ENCODE peak calls at places on chromosomes 16 and 17, in four cellular contexts. Q is mucosa of descending colon, O is midbrain, D is AG08396. M is an unnamed sample.

GRCh38 chr17:77370536-77370935 is 229.8 kb downstream of the SEC14L1 start:
- DNase-seq in Q (peak), O (no peak), D (no peak), M (no peak)

GRCh38 chr16:54655171-54655590 is 275.5 kb upstream of the IRX5 start:
- DNase-seq in Q (no peak), O (no peak), D (no peak), M (no peak)

GRCh38 chr17:46020023-46020735 is 21.1 kb downstream of the STH start:
- DNase-seq in Q (peak), O (no peak), D (no peak), M (peak)

GRCh38 chr16:80023865-80024264 is 423.3 kb upstream of the MAF start:
- DNase-seq in Q (no peak), O (no peak), D (no peak), M (no peak)

GRCh38 chr16:11497851-11498289 is 88.8 kb downstream of the LITAF start:
- DNase-seq in Q (no peak), O (no peak), D (no peak), M (no peak)

GRCh38 chr17:81336296-81336929 is 41.3 kb upstream of the SLC38A10 start:
- DNase-seq in Q (no peak), O (no peak), D (no peak), M (no peak)

GRCh38 chr17:76076765-76077581 is 2.0 kb upstream of the ZACN start:
- DNase-seq in Q (no peak), O (no peak), D (no peak), M (no peak)

GRCh38 chr17:70327723-70328122 is 158.4 kb downstream of the KCNJ2 start:
- DNase-seq in Q (no peak), O (no peak), D (no peak), M (no peak)

GRCh38 chr16:57539072-57539796 is 2.9 kb upstream of the CCDC102A start:
- DNase-seq in Q (peak), O (no peak), D (no peak), M (no peak)

GRCh38 chr17:58056476-58056875 is 26.7 kb upstream of the DYNLL2 start:
- DNase-seq in Q (no peak), O (no peak), D (no peak), M (no peak)

GRCh38 chr17:2883544-2884203 is 87.4 kb downstream of the RAP1GAP2 start:
- DNase-seq in Q (no peak), O (no peak), D (no peak), M (no peak)

GRCh38 chr17:39953471-39953888 is 9.3 kb upstream of the GSDMA start:
- DNase-seq in Q (no peak), O (no peak), D (no peak), M (no peak)

GRCh38 chr17:57102122-57102521 is 17.1 kb downstream of the AKAP1 start:
- DNase-seq in Q (no peak), O (no peak), D (no peak), M (no peak)

GRCh38 chr17:64004218-64004770 is 6.1 kb downstream of the PRR29 start:
- DNase-seq in Q (no peak), O (no peak), D (no peak), M (no peak)

GRCh38 chr16:2285731-2286191 is 17.8 kb upstream of the RNPS1 start:
- DNase-seq in Q (no peak), O (no peak), D (peak), M (no peak)

GRCh38 chr16:13194766-13195165 is 293.4 kb downstream of the SHISA9 start:
- DNase-seq in Q (no peak), O (no peak), D (no peak), M (no peak)

GRCh38 chr16:79272141-79272577 is 328.4 kb downstream of the MAF start:
- DNase-seq in Q (peak), O (no peak), D (no peak), M (peak)

GRCh38 chr16:55478827-55479559 is at the start of gene MMP2:
- DNase-seq in Q (peak), O (peak), D (peak), M (no peak)

GRCh38 chr17:6070895-6071511 is 824 bp downstream of the WSCD1 start:
- DNase-seq in Q (no peak), O (peak), D (peak), M (no peak)

GRCh38 chr17:4631836-4632582 is 9.5 kb downstream of the ALOX15 start:
- DNase-seq in Q (no peak), O (no peak), D (no peak), M (no peak)

GRCh38 chr16:77353587-77354263 is 81.1 kb downstream of the ADAMTS18 start:
- DNase-seq in Q (no peak), O (no peak), D (no peak), M (no peak)

GRCh38 chr16:57775661-57776469 is 26.4 kb downstream of the KIFC3 start:
- DNase-seq in Q (peak), O (peak), D (no peak), M (no peak)

GRCh38 chr16:88830250-88830649 is 18.5 kb upstream of the APRT start:
- DNase-seq in Q (no peak), O (no peak), D (no peak), M (no peak)

GRCh38 chr16:27779719-27780161 is 229.8 kb downstream of the KATNIP start:
- DNase-seq in Q (no peak), O (peak), D (peak), M (no peak)

M was measured in activated CD4-positive, alpha-beta T cell treated with anti-CD3 and anti-CD28 coated beads for 1 hour.